ENCODE peak calls at places on chromosomes 16 and 17, in eight cellular contexts. N is transverse colon, P is psoas muscle, O is endodermal cell, H is stomach, Y is Peyer's patch, A is PC-3, K is A549. C is an unnamed sample. For H3K4me1, the result is how much of the 10 kb centered on the place peaks cover.

GRCh38 chr17:76272541-76273434 is 7.6 kb downstream of the UBALD2 start:
- DNase-seq in N (no peak), P (no peak), O (no peak), H (no peak), Y (peak), A (no peak), K (no peak), C (no peak)

GRCh38 chr17:56819431-56820145 is 14.1 kb downstream of the C17orf67 start:
- DNase-seq in N (peak), P (peak), O (peak), H (peak), Y (peak), A (peak), K (peak), C (no peak)

GRCh38 chr17:41583137-41584127 is 3.3 kb downstream of the KRT14 start:
- DNase-seq in N (peak), P (no peak), O (no peak), H (peak), Y (peak), A (no peak), K (no peak), C (no peak)

GRCh38 chr17:7914771-7915610 is 1.1 kb downstream of the RNF227 start:
- DNase-seq in N (peak), P (no peak), O (no peak), H (no peak), Y (no peak), A (peak), K (peak), C (peak)

GRCh38 chr16:739560-740458 is 988 bp downstream of the CIAO3 start:
- DNase-seq in N (no peak), P (no peak), O (no peak), H (no peak), Y (no peak), A (no peak), K (no peak), C (no peak)

GRCh38 chr16:8370374-8371015 is 219.8 kb downstream of the TMEM114 start:
- DNase-seq in N (peak), P (no peak), O (no peak), H (no peak), Y (peak), A (peak), K (no peak), C (no peak)

GRCh38 chr17:10013360-10014112 is 108.5 kb upstream of the RCVRN start:
- DNase-seq in N (peak), P (no peak), O (no peak), H (no peak), Y (no peak), A (no peak), K (no peak), C (no peak)

GRCh38 chr17:75570772-75571171 is 16.8 kb upstream of the MYO15B start:
- DNase-seq in N (no peak), P (no peak), O (no peak), H (no peak), Y (no peak), A (no peak), K (no peak), C (no peak)

GRCh38 chr17:33201255-33201654 is 91.8 kb downstream of the ASIC2 start:
- DNase-seq in N (no peak), P (no peak), O (peak), H (no peak), Y (no peak), A (no peak), K (no peak), C (no peak)

GRCh38 chr16:87468550-87468949 is 24.3 kb downstream of the ZCCHC14 start:
- DNase-seq in N (no peak), P (no peak), O (no peak), H (no peak), Y (no peak), A (no peak), K (no peak), C (no peak)

GRCh38 chr17:64535357-64535756 is 28.6 kb downstream of the CEP95 start:
- DNase-seq in N (no peak), P (no peak), O (no peak), H (no peak), Y (no peak), A (no peak), K (no peak), C (no peak)

GRCh38 chr16:12565423-12565822 is 238.3 kb downstream of the CPPED1 start:
- DNase-seq in N (no peak), P (no peak), O (no peak), H (no peak), Y (no peak), A (no peak), K (no peak), C (no peak)

GRCh38 chr17:34222732-34223486 is 32.2 kb upstream of the CCL2 start:
- DNase-seq in N (no peak), P (no peak), O (no peak), H (no peak), Y (no peak), A (no peak), K (no peak), C (no peak)

GRCh38 chr17:64938925-64939474 is 19.7 kb upstream of the LRRC37A3 start:
- DNase-seq in N (peak), P (peak), O (peak), H (peak), Y (peak), A (peak), K (peak), C (no peak)

GRCh38 chr17:65785109-65785508 is 223.7 kb upstream of the AXIN2 start:
- DNase-seq in N (no peak), P (no peak), O (no peak), H (no peak), Y (no peak), A (peak), K (peak), C (no peak)

GRCh38 chr16:74726736-74727135 is 26.1 kb upstream of the MLKL start:
- DNase-seq in N (peak), P (no peak), O (peak), H (no peak), Y (peak), A (peak), K (no peak), C (no peak)

GRCh38 chr16:74568961-74569631 is 37.8 kb downstream of the GLG1 start:
- DNase-seq in N (no peak), P (no peak), O (no peak), H (no peak), Y (no peak), A (no peak), K (no peak), C (no peak)

GRCh38 chr17:56289321-56289720 is 136.0 kb downstream of the ANKFN1 start:
- DNase-seq in N (no peak), P (no peak), O (no peak), H (no peak), Y (no peak), A (no peak), K (no peak), C (no peak)

GRCh38 chr16:1472974-1473373 is 1.9 kb downstream of the CLCN7 start:
- DNase-seq in N (no peak), P (no peak), O (no peak), H (no peak), Y (no peak), A (no peak), K (no peak), C (no peak)

GRCh38 chr17:41823141-41823524 is 10.3 kb downstream of the FKBP10 start:
- DNase-seq in N (no peak), P (no peak), O (no peak), H (no peak), Y (no peak), A (no peak), K (no peak), C (no peak)

GRCh38 chr16:57092786-57093301 is 461 bp downstream of the CPNE2 start:
- DNase-seq in N (peak), P (peak), O (peak), H (peak), Y (peak), A (peak), K (peak), C (peak)

GRCh38 chr17:81794509-81794908 is 9.4 kb upstream of the GCGR start:
- DNase-seq in N (peak), P (no peak), O (peak), H (peak), Y (no peak), A (peak), K (no peak), C (no peak)

GRCh38 chr17:41785876-41786226 is 660 bp downstream of the JUP start:
- DNase-seq in N (peak), P (no peak), O (peak), H (peak), Y (peak), A (peak), K (no peak), C (no peak)

GRCh38 chr17:79141578-79142338 is 67.1 kb downstream of the ENGASE start:
- DNase-seq in N (no peak), P (no peak), O (no peak), H (no peak), Y (no peak), A (no peak), K (no peak), C (no peak)

GRCh38 chr16:57277586-57277985 is 6.9 kb downstream of the PLLP start:
- DNase-seq in N (no peak), P (no peak), O (no peak), H (no peak), Y (peak), A (peak), K (peak), C (no peak)

GRCh38 chr17:6365187-6365943 is 69.6 kb downstream of the AIPL1 start:
- DNase-seq in N (no peak), P (no peak), O (no peak), H (no peak), Y (no peak), A (peak), K (peak), C (no peak)

GRCh38 chr16:67857547-67858233 is 10.2 kb upstream of the CENPT start:
- DNase-seq in N (peak), P (peak), O (peak), H (peak), Y (peak), A (peak), K (peak), C (peak)

GRCh38 chr16:11485676-11486075 is 101.0 kb downstream of the LITAF start:
- DNase-seq in N (no peak), P (no peak), O (no peak), H (no peak), Y (no peak), A (no peak), K (no peak), C (no peak)
- TF ChIP-seq CTCF in N (no peak), P (no peak), O (no peak), H (no peak), Y (no peak), A (no peak), K (no peak), C (no peak)

GRCh38 chr17:39665642-39666221 is 583 bp downstream of the TCAP start:
- DNase-seq in N (no peak), P (peak), O (peak), H (no peak), Y (no peak), A (peak), K (peak), C (no peak)
- H3K4me1 ChIP-seq in N (under half), P (half or more), O (under half), H (half or more), Y (under half), A (under half), K (half or more), C (half or more)

GRCh38 chr17:69762359-69762758 is 312.7 kb upstream of the KCNJ16 start:
- DNase-seq in N (no peak), P (no peak), O (no peak), H (no peak), Y (no peak), A (no peak), K (no peak), C (no peak)
- H3K4me3 ChIP-seq in N (no peak), P (no peak), O (no peak), H (no peak), Y (no peak), A (peak), K (no peak), C (no peak)

GRCh38 chr17:72334205-72334604 is 213.4 kb downstream of the SOX9 start:
- DNase-seq in N (no peak), P (no peak), O (no peak), H (no peak), Y (no peak), A (no peak), K (no peak), C (no peak)
- TF ChIP-seq CTCF in N (no peak), P (no peak), O (no peak), H (no peak), Y (no peak), A (no peak), K (no peak), C (no peak)

GRCh38 chr17:77466596-77467223 is 325.9 kb downstream of the SEC14L1 start:
- DNase-seq in N (no peak), P (no peak), O (peak), H (no peak), Y (no peak), A (no peak), K (no peak), C (no peak)

GRCh38 chr17:77462553-77463497 is 322.1 kb downstream of the SEC14L1 start:
- DNase-seq in N (no peak), P (no peak), O (no peak), H (no peak), Y (no peak), A (no peak), K (no peak), C (no peak)

GRCh38 chr17:77465358-77466041 is 324.7 kb downstream of the SEC14L1 start:
- DNase-seq in N (peak), P (peak), O (peak), H (peak), Y (peak), A (peak), K (no peak), C (no peak)

GRCh38 chr17:77466140-77466539 is 325.4 kb downstream of the SEC14L1 start:
- DNase-seq in N (no peak), P (no peak), O (peak), H (no peak), Y (no peak), A (no peak), K (no peak), C (no peak)

DNA sequence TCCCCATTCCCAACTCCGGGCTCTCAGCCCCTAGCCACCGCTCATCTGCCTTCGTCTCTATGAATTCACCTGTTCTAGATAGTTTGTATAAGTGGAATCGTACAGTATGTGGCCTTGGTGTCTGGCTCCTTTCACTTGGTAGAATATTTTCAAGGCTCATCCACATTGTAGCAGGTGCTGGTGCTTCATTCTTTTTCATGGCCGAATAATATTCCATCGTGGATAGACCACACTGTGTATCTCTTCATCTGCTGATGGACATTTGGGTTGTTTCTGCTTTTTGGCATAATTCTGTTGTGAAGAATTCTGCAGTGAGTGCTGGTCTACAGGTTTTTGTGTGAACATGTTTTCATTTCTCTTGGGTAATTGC is 324.2 kb downstream of the SEC14L1 start:
- DNase-seq in N (no peak), P (no peak), O (no peak), H (no peak), Y (no peak), A (no peak), K (no peak), C (no peak)
- H3K4me1 ChIP-seq in N (under half), P (under half), O (under half), H (half or more), Y (under half), A (under half), K (under half), C (under half)

DNA sequence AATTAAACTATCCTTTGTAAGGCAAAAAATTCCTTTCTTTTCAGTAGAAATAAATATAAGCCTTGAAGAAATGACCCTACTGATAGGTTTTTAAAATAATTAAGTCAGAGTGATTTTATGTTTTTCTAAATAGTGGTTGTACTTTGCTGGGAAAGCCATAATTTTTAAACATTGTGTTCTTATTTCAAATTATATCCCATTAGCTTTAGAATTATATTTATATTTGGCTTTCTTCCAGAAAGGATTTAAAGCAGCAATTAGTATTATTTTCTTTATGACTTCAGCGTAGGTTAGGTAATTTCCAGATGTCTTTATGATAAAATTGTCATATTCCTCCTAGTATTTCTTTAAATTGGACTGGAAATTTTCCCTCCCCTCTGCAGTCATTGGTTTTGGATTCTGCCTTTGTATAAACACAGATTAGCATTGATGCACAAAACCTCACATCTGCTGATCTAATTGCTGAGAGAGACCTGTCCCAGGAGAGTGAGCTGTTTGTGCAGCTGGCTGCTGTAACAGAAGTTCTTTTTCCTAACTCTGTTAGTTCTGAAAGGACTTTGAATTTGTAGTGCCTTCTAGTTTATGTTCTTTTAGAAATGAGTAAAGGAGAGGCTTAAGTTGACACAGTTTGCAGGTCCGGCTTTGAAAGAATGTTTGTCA is 45.3 kb upstream of the KPNB1 start:
- DNase-seq in N (no peak), P (no peak), O (no peak), H (no peak), Y (no peak), A (no peak), K (no peak), C (no peak)
- H3K4me3 ChIP-seq in N (no peak), P (no peak), O (no peak), H (no peak), Y (no peak), A (no peak), K (no peak), C (peak)

GRCh38 chr16:2528161-2529060 is 2.8 kb downstream of the CEMP1 start:
- DNase-seq in N (no peak), P (no peak), O (no peak), H (no peak), Y (no peak), A (no peak), K (no peak), C (no peak)

GRCh38 chr16:2527784-2528100 is 3.5 kb downstream of the CEMP1 start:
- DNase-seq in N (no peak), P (no peak), O (no peak), H (no peak), Y (no peak), A (no peak), K (no peak), C (no peak)

GRCh38 chr16:2529961-2530628 is 1.1 kb downstream of the CEMP1 start:
- DNase-seq in N (no peak), P (no peak), O (no peak), H (no peak), Y (no peak), A (no peak), K (no peak), C (no peak)

GRCh38 chr16:2530629-2531318 is 434 bp downstream of the CEMP1 start:
- DNase-seq in N (no peak), P (peak), O (peak), H (no peak), Y (peak), A (no peak), K (no peak), C (no peak)

GRCh38 chr16:2529061-2529931 is 1.9 kb downstream of the CEMP1 start:
- DNase-seq in N (no peak), P (peak), O (peak), H (no peak), Y (no peak), A (peak), K (no peak), C (no peak)
- TF ChIP-seq CTCF in N (no peak), P (no peak), O (peak), H (no peak), Y (no peak), A (no peak), K (no peak), C (no peak)

DNA sequence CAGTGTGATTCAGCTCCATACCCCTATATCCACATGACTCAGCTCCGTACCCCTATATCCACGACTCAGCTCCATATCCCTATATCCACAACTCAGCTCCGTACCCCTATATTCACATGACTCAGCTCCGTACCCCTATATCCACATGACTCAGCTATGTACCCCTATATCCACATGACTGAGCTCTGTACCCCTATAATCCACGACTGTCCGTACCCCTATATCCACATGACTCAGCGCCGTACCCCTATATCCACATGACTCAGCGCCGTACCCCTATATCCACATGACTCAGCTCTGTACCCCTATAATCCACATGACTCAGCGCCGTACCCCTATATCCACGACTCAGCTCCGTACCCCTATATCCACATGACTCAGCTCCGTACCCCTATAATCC is 16.8 kb downstream of the CYB5D2 start:
- DNase-seq in N (no peak), P (no peak), O (no peak), H (no peak), Y (no peak), A (no peak), K (no peak), C (no peak)
- H3K4me1 ChIP-seq in N (under half), P (under half), O (under half), H (under half), Y (under half), A (under half), K (under half), C (under half)

C was measured in ascending aorta.